ENCODE peak calls at places on chromosome 19, in six cellular contexts. H is activated naive CD4-positive, alpha-beta T cell treated with anti-CD3 and anti-CD28 coated beads for 36 hours; P is tibial nerve; S is mesenchymal stem cell; U is ascending aorta; O is IMR-90. C is an unnamed sample.

GRCh38 chr19:48798937-48799336 is 11.9 kb downstream of the BCAT2 start:
- DNase-seq in H (no peak), P (no peak), S (peak; percentile 39), U (no peak), O (peak; percentile 14), C (peak; percentile 86)

GRCh38 chr19:29329460-29330134 is 116.6 kb upstream of the UQCRFS1 start:
- DNase-seq in H (peak; percentile 27), P (no peak), S (no peak), U (no peak), O (no peak), C (peak; percentile 19)

GRCh38 chr19:29882719-29883105 is 59.3 kb upstream of the URI1 start:
- DNase-seq in H (no peak), P (no peak), S (no peak), U (no peak), O (no peak), C (no peak)

GRCh38 chr19:23810496-23810895 is 51.8 kb upstream of the ZNF681 start:
- DNase-seq in H (no peak), P (no peak), S (no peak), U (no peak), O (no peak), C (no peak)

GRCh38 chr19:54364775-54365257 is at the start of gene LAIR1:
- DNase-seq in H (peak; percentile 79), P (no peak), S (no peak), U (no peak), O (no peak), C (no peak)

GRCh38 chr19:29893606-29894284 is 48.3 kb upstream of the URI1 start:
- DNase-seq in H (no peak), P (no peak), S (no peak), U (no peak), O (no peak), C (no peak)

GRCh38 chr19:18895828-18896341 is at the start of gene CERS1:
- DNase-seq in H (no peak), P (no peak), S (no peak), U (no peak), O (no peak), C (no peak)

GRCh38 chr19:51724543-51724942 is 752 bp upstream of the HAS1 start:
- DNase-seq in H (no peak), P (no peak), S (no peak), U (no peak), O (no peak), C (no peak)

GRCh38 chr19:1189419-1189818 is 15.4 kb upstream of the SBNO2 start:
- DNase-seq in H (peak; percentile 87), P (no peak), S (no peak), U (no peak), O (peak; percentile 35), C (peak; percentile 55)

C was measured in GM12865.